ENCODE peak calls at places on chromosome 1, in four cellular contexts. Q is fibroblast of lung, V is Peyer's patch, C is colonic mucosa. A is an unnamed sample. For H3K4me1, the result is how much of the 10 kb centered on the place peaks cover.

GRCh38 chr1:12005488-12006166 is 13.7 kb upstream of the MIIP start:
- DNase-seq in C (no peak), Q (no peak), V (no peak), A (no peak)

GRCh38 chr1:120179420-120180348 is 3.4 kb upstream of the SEC22B start:
- DNase-seq in Q (peak), V (no peak), C (peak), A (peak)

GRCh38 chr1:118984086-118984989 is 3.8 kb downstream of the TBX15 start:
- DNase-seq in V (no peak), C (no peak), Q (no peak), A (peak)

GRCh38 chr1:44267438-44267837 is 54.2 kb downstream of the DMAP1 start:
- DNase-seq in Q (no peak), V (peak), C (peak), A (no peak)

GRCh38 chr1:194295690-194296089 is 1109.3 kb upstream of the B3GALT2 start:
- DNase-seq in C (peak), V (no peak), Q (peak), A (peak)

GRCh38 chr1:47921935-47922415 is 75.2 kb downstream of the TRABD2B start:
- DNase-seq in V (no peak), Q (no peak), C (no peak), A (no peak)

GRCh38 chr1:78340006-78340405 is 150.8 kb upstream of the PTGFR start:
- DNase-seq in Q (peak), V (no peak), C (no peak), A (peak)

GRCh38 chr1:25896266-25896665 is 10.0 kb downstream of the STMN1 start:
- DNase-seq in V (no peak), C (no peak), Q (peak), A (peak)

GRCh38 chr1:73860421-73860950 is 337.5 kb downstream of the LRRIQ3 start:
- DNase-seq in C (no peak), V (no peak), Q (no peak), A (no peak)

GRCh38 chr1:163071381-163072255 is 2.5 kb downstream of the RGS4 start:
- DNase-seq in V (peak), Q (peak), C (peak), A (peak)

GRCh38 chr1:235913311-235913710 is 46.6 kb upstream of the LYST start:
- DNase-seq in C (no peak), V (no peak), Q (no peak), A (peak)

GRCh38 chr1:220696863-220697231 is 6.7 kb downstream of the C1orf115 start:
- DNase-seq in V (no peak), Q (peak), C (no peak), A (peak)

GRCh38 chr1:208086116-208086515 is 158.1 kb downstream of the PLXNA2 start:
- DNase-seq in Q (peak), C (no peak), V (no peak), A (peak)

GRCh38 chr1:226772456-226773139 is 33.5 kb upstream of the ITPKB start:
- DNase-seq in Q (no peak), V (peak), C (no peak), A (no peak)

GRCh38 chr1:87683557-87683956 is 354.9 kb downstream of the LMO4 start:
- DNase-seq in C (no peak), Q (no peak), V (no peak), A (no peak)

GRCh38 chr1:211529453-211529852 is 37.5 kb upstream of the RD3 start:
- DNase-seq in Q (peak), C (no peak), V (no peak), A (peak)
- H3K4me1 ChIP-seq in Q (under half), C (under half), V (under half), A (under half)

GRCh38 chr1:2242814-2243725 is 15.0 kb downstream of the SKI start:
- DNase-seq in V (no peak), C (no peak), Q (no peak), A (peak)
- H3K4me1 ChIP-seq in V (under half), C (under half), Q (under half), A (under half)

GRCh38 chr1:183074215-183074614 is 51.0 kb downstream of the LAMC1 start:
- DNase-seq in C (no peak), V (no peak), Q (no peak), A (no peak)
- H3K4me1 ChIP-seq in C (under half), V (under half), Q (under half), A (half or more)

GRCh38 chr1:39144943-39145650 is 59.4 kb upstream of the MACF1 start:
- DNase-seq in Q (peak), C (no peak), V (no peak), A (no peak)

GRCh38 chr1:39147099-39148025 is 57.1 kb upstream of the MACF1 start:
- DNase-seq in Q (no peak), V (no peak), C (no peak), A (no peak)

GRCh38 chr1:39148942-39149341 is 55.6 kb upstream of the MACF1 start:
- DNase-seq in C (no peak), Q (no peak), V (no peak), A (no peak)

GRCh38 chr1:39145651-39145970 is 58.9 kb upstream of the MACF1 start:
- DNase-seq in C (no peak), Q (no peak), V (no peak), A (peak)

GRCh38 chr1:39146681-39147080 is 57.8 kb upstream of the MACF1 start:
- DNase-seq in V (no peak), Q (no peak), C (no peak), A (no peak)
- H3K4me1 ChIP-seq in V (under half), Q (under half), C (under half), A (under half)

A was measured in GM23248.